ENCODE peak calls at places on chromosomes 11 and 22, in nine cellular contexts. A, B, Q, D, F, G, S, C and V are unnamed samples.
A peak's percentile ranks its signal among the peaks of the same experiment; 100 is the strongest.

GRCh38 chr11:8699903-8700302 is 17.3 kb downstream of the RPL27A start:
- DNase-seq in A (no peak), B (no peak), Q (peak; percentile 63), D (no peak), F (no peak), G (no peak), S (peak; percentile 57), C (no peak), V (no peak)

GRCh38 chr11:10233581-10233980 is 60.4 kb downstream of the SBF2 start:
- DNase-seq in A (peak; percentile 15), B (peak; percentile 89), Q (peak; percentile 87), D (no peak), F (peak; percentile 37), G (no peak), S (peak; percentile 61), C (no peak), V (no peak)

GRCh38 chr11:114397349-114397982 is 2.8 kb downstream of the C11orf71 start:
- DNase-seq in A (no peak), B (no peak), Q (peak; percentile 38), D (no peak), F (no peak), G (no peak), S (peak; percentile 17), C (no peak), V (no peak)

GRCh38 chr11:69638941-69639681 is 1.8 kb upstream of the CCND1 start:
- DNase-seq in A (peak; percentile 90), B (peak; percentile 96), Q (peak; percentile 96), D (peak; percentile 95), F (peak; percentile 68), G (peak; percentile 95), S (peak; percentile 96), C (peak; percentile 96), V (peak; percentile 95)

GRCh38 chr11:12109591-12110196 is 696 bp upstream of the MICAL2 start:
- DNase-seq in A (no peak), B (no peak), Q (no peak), D (no peak), F (no peak), G (no peak), S (no peak), C (no peak), V (no peak)

GRCh38 chr22:22037740-22038139 is 55.2 kb upstream of the TOP3B start:
- DNase-seq in A (no peak), B (peak; percentile 27), Q (peak; percentile 67), D (no peak), F (no peak), G (no peak), S (peak; percentile 14), C (no peak), V (no peak)

GRCh38 chr11:1241706-1242105 is 18.8 kb downstream of the MUC5B start:
- DNase-seq in A (no peak), B (no peak), Q (no peak), D (no peak), F (no peak), G (no peak), S (no peak), C (no peak), V (no peak)

GRCh38 chr11:64594159-64594939 is 3.3 kb downstream of the SLC22A12 start:
- DNase-seq in A (no peak), B (no peak), Q (no peak), D (peak; percentile 11), F (no peak), G (no peak), S (no peak), C (no peak), V (peak; percentile 25)

GRCh38 chr11:8083088-8083395 is 2.0 kb downstream of the TUB start:
- DNase-seq in A (no peak), B (no peak), Q (no peak), D (no peak), F (no peak), G (no peak), S (no peak), C (no peak), V (no peak)

GRCh38 chr11:17531818-17532131 is 12.4 kb downstream of the USH1C start:
- DNase-seq in A (no peak), B (peak; percentile 78), Q (peak; percentile 50), D (no peak), F (no peak), G (no peak), S (peak; percentile 20), C (no peak), V (no peak)

GRCh38 chr22:31876156-31877035 is 67.9 kb upstream of the YWHAH start:
- DNase-seq in A (no peak), B (peak; percentile 53), Q (peak; percentile 69), D (no peak), F (peak; percentile 18), G (no peak), S (peak; percentile 32), C (no peak), V (no peak)

DNA sequence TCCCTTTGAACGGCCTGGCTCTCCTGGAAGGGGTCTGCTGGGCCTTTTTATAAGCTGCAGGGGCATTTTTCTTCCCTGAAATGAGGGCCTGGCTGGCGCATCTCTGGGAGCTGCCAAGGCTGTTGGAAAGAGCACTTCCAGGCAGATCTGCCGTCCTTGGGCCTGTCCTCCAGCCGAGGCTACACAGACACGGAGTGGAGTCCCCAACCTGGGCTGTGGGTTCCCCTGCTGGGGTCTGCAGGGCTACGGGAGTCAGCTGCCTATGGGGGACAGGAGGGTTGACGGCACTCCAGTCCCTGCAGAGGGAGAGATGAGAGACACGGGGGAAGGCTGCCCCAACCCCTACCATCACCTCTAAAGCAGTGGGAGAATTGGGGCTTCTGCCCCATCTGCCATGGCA is 606.6 kb downstream of the TBC1D22A start:
- DNase-seq in A (no peak), B (no peak), Q (no peak), D (no peak), F (no peak), G (no peak), S (no peak), C (no peak), V (no peak)
- TF ChIP-seq CTCF in A (no peak), B (no peak), Q (no peak), D (no peak), F (no peak), G (no peak), S (no peak), C (no peak), V (no peak)

DNA sequence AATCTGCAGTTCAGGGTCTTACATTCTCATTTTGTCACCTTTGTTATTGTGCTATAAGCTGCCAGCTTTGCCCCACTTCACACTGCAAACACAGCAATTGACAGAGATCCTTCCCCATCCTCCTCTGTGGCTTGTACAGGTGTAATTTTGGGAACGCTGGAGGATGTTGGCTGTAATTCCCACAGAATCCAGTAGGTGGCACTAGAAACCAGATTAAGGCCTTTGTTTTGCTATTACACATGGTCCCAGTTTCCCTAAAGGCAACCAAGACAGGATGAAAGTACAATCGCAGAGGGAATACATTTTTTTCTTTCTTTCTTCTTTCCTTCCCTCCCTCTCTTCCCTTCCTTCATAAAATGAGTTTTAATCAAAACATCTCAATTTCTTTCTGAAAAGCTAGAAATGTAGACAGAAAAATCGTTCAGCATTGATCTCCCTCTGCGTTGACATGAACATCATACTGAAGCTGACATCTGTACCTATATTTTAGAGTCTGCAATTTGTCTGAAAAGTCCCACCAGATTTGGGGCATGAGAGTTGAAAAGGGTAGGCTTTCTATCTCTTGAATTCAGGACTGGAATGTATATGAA is 21.3 kb upstream of the NELL1 start:
- DNase-seq in A (peak; percentile 29), B (peak; percentile 33), Q (peak; percentile 62), D (no peak), F (peak; percentile 0), G (no peak), S (peak; percentile 12), C (peak; percentile 29), V (no peak)
- TF ChIP-seq CTCF in A (peak; percentile 81), B (peak; percentile 94), Q (peak; percentile 91), D (peak; percentile 88), F (peak; percentile 87), G (peak; percentile 92), S (peak; percentile 79), C (peak; percentile 84), V (peak; percentile 88)

DNA sequence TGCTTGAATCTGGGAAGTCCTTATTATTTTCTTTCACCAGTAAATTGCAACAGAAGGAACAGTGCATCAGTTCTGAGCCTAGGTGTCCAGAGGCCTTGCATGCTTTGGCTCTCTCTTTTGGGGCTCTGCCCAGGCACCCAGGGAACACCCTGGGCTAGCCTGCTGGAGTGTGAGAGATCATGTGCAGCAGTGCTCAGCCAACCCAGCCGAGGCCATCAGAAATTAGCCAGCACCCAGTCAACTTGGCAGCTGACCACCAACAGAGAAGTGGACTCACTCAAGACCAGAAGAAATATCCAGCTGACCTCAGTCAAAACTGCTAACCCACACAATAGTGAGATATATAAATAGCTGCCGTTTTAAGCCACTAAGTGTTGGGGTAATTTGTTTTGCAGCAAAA is 11.2 kb upstream of the P4HA3 start:
- DNase-seq in A (no peak), B (no peak), Q (peak; percentile 95), D (no peak), F (no peak), G (peak; percentile 69), S (no peak), C (no peak), V (no peak)
- TF ChIP-seq CTCF in A (no peak), B (no peak), Q (no peak), D (no peak), F (no peak), G (no peak), S (no peak), C (no peak), V (no peak)

DNA sequence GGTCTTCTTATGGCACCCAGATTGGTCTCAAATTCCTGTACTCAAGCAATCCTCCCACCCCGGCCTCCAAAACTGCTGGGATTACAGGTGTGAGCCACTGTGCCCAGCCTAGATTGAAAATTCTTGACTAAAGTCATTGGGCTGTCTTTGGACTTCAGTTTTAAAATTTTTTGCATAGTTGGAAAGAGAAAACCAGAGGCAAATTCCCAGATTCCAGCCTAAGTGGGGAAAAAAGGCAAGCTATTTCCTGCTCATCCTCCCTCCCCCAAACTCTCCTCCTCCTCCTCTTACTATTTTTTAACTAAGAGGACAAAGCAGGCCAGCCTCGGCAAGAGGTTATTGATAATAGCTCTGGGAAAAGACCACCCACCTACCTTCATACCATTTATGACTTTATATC is 78.6 kb upstream of the CLMP start:
- DNase-seq in A (no peak), B (no peak), Q (no peak), D (no peak), F (no peak), G (no peak), S (no peak), C (no peak), V (no peak)
- TF ChIP-seq CTCF in A (no peak), B (no peak), Q (no peak), D (no peak), F (no peak), G (no peak), S (no peak), C (no peak), V (no peak)

DNA sequence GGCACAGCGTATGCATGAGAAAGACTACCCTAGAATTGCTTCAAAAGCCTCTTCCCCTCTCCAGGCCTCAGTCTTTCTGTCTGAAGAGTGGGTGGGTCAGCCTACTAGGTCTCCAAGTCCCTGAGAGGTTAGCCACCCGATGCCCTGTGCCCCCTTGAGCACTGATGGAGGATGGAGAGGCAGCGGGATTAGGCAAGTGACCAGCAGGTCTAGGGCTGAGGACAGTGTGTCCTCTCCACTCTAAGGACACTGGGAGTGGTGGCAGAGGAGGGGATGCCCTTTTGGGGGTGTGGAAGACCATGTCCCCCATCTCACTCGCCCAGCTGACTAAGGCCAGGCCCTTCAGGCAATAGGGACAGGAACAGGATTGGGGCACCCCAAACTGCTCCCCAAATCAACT is 72.2 kb upstream of the WNT11 start:
- DNase-seq in A (no peak), B (no peak), Q (no peak), D (no peak), F (no peak), G (no peak), S (no peak), C (no peak), V (no peak)
- TF ChIP-seq CTCF in A (no peak), B (no peak), Q (no peak), D (no peak), F (no peak), G (no peak), S (no peak), C (no peak), V (no peak)

GRCh38 chr22:39215430-39216142 is 29.2 kb downstream of the PDGFB start:
- DNase-seq in A (no peak), B (no peak), Q (no peak), D (peak; percentile 37), F (no peak), G (no peak), S (no peak), C (no peak), V (peak; percentile 57)
- TF ChIP-seq CTCF in A (peak; percentile 23), B (peak; percentile 61), Q (peak; percentile 20), D (peak; percentile 34), F (peak; percentile 23), G (peak; percentile 48), S (peak; percentile 13), C (no peak), V (peak; percentile 21)